ENCODE peak calls at places on chromosomes 7 and 10, in four cellular contexts. M is nephron progenitor cell, R is Caco-2, Z is GM12865. C is an unnamed sample.

GRCh38 chr7:143049380-143049779 is 2.8 kb upstream of the OR6V1 start:
- DNase-seq in Z (no peak), R (no peak), M (no peak), C (no peak)

GRCh38 chr10:131083915-131084790 is 227.4 kb downstream of the TCERG1L start:
- DNase-seq in R (no peak), M (peak), Z (no peak), C (no peak)

GRCh38 chr7:141409911-141410329 is 141.3 kb upstream of the AGK start:
- DNase-seq in M (no peak), R (no peak), Z (no peak), C (no peak)

GRCh38 chr7:24668922-24669635 is 88.2 kb downstream of the GSDME start:
- DNase-seq in M (no peak), Z (no peak), R (no peak), C (no peak)

GRCh38 chr7:92754756-92755581 is 81.4 kb downstream of the CDK6 start:
- DNase-seq in M (peak), R (no peak), Z (no peak), C (no peak)

GRCh38 chr7:148856035-148856881 is 27.8 kb downstream of the EZH2 start:
- DNase-seq in Z (peak), M (peak), R (peak), C (peak)

GRCh38 chr10:35504132-35504531 is 101.0 kb upstream of the GJD4 start:
- DNase-seq in Z (no peak), M (no peak), R (no peak), C (no peak)

GRCh38 chr7:24820730-24821044 is 63.4 kb upstream of the GSDME start:
- DNase-seq in M (no peak), Z (no peak), R (no peak), C (no peak)

GRCh38 chr10:110356628-110357245 is 52.0 kb upstream of the SMNDC1 start:
- DNase-seq in Z (peak), R (no peak), M (no peak), C (peak)

GRCh38 chr10:129741280-129741977 is 222.6 kb downstream of the EBF3 start:
- DNase-seq in Z (no peak), M (no peak), R (peak), C (no peak)

GRCh38 chr7:157824011-157824818 is 487.4 kb downstream of the DNAJB6 start:
- DNase-seq in R (no peak), M (no peak), Z (no peak), C (no peak)

GRCh38 chr10:133616371-133617130 is 10.0 kb downstream of the FRG2B start:
- DNase-seq in M (no peak), Z (no peak), R (no peak), C (no peak)

GRCh38 chr7:42926204-42926603 is 5.8 kb downstream of the PSMA2 start:
- DNase-seq in R (no peak), Z (no peak), M (no peak), C (no peak)

GRCh38 chr7:115329006-115329405 is 407.1 kb downstream of the MDFIC start:
- DNase-seq in R (no peak), Z (no peak), M (no peak), C (no peak)

GRCh38 chr7:112550468-112551060 is 69.8 kb downstream of the LSMEM1 start:
- DNase-seq in Z (peak), M (no peak), R (no peak), C (peak)

GRCh38 chr7:92762853-92763252 is 73.5 kb downstream of the CDK6 start:
- DNase-seq in M (no peak), R (no peak), Z (no peak), C (no peak)

GRCh38 chr10:119754936-119755335 is 29.1 kb downstream of the INPP5F start:
- DNase-seq in R (no peak), Z (no peak), M (no peak), C (no peak)

GRCh38 chr10:50552771-50553535 is 70.8 kb downstream of the SGMS1 start:
- DNase-seq in Z (peak), M (peak), R (peak), C (no peak)
- TF ChIP-seq CTCF in Z (no peak), M (no peak), R (peak), C (no peak)

DNA sequence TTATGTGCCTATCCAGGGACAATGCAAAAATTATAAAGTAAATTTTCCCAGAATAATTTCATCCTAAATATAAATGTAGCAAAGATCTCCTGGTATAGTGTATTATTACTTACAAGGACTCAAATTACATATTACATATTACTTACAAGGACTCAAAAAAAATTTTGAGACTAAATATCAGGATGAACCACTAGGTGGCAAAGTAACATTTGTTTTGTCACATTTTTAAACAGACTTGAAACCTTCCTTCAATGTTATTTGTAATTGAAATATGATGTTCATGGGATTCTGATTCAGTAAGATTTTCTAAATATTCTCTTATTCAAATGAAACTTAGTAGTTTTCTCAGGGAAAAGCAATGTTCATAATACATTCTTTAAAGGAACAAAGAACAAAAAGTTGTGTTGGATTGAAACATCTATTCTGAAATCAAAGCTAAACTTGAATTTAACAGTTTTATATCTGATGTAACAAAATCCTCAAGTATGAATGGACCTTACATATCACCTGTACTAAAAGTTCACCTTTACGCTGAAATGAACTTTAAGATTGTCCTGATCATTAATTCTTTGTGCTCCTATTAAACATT is 74.3 kb upstream of the GNAI1 start:
- DNase-seq in M (no peak), R (no peak), Z (peak), C (no peak)
- TF ChIP-seq CTCF in M (peak), R (peak), Z (peak), C (peak)

DNA sequence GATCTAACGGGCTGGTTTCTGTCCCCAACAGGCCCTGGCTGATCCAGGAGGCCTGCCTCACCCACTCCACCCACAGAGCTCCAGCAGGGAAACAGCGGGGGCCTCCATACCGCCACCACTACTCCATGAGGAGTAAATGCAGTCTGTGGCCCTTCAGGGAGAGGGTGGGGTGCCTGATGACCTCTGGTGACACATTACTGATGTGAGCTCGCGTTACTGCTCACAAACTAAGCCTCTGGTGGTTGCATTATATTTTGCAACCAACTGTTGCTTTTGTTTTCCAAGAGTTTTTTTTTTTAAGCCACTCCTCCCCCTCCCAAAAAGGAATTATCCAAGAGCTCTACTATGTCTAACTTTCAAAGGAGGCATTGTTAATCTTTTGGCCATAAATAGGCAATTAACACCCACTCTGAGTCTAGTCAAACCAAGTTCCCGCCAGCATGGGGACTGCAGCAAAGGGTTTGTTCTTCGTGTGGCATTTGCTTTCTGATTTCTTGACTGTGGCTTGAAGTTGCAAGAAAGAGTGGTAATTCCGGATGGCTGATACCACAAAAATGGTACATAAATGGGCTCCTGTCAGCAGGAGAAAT is 72.6 kb downstream of the FAM53B start:
- DNase-seq in M (peak), R (peak), Z (no peak), C (no peak)
- TF ChIP-seq CTCF in M (peak), R (peak), Z (no peak), C (no peak)

GRCh38 chr10:24415455-24416169 is 206.7 kb downstream of the KIAA1217 start:
- DNase-seq in M (peak), R (peak), Z (no peak), C (no peak)
- TF ChIP-seq CTCF in M (no peak), R (no peak), Z (no peak), C (no peak)

GRCh38 chr7:151876899-151877777 is at the start of gene PRKAG2:
- DNase-seq in M (peak), R (peak), Z (peak), C (peak)
- TF ChIP-seq CTCF in M (no peak), R (no peak), Z (no peak), C (no peak)